ENCODE peak calls at places on chromosomes 2 and 18, in eight cellular contexts. A, Z, R, V, L, Q, H and S are unnamed samples.

GRCh38 chr2:188285049-188285448 is 6.6 kb upstream of the GULP1 start:
- DNase-seq in A (no peak), Z (no peak), R (no peak), V (no peak), L (no peak), Q (no peak), H (no peak), S (no peak)

GRCh38 chr2:10462178-10463083 is 14.3 kb upstream of the ODC1 start:
- DNase-seq in A (no peak), Z (no peak), R (no peak), V (no peak), L (no peak), Q (no peak), H (peak), S (no peak)

GRCh38 chr18:10798727-10799435 is 273.1 kb downstream of the NAPG start:
- DNase-seq in A (no peak), Z (no peak), R (peak), V (peak), L (no peak), Q (peak), H (no peak), S (no peak)

GRCh38 chr2:84395819-84396218 is 63.3 kb downstream of the SUCLG1 start:
- DNase-seq in A (no peak), Z (peak), R (peak), V (peak), L (no peak), Q (peak), H (no peak), S (no peak)

GRCh38 chr2:230714122-230714453 is 1.4 kb downstream of the CAB39 start:
- DNase-seq in A (peak), Z (peak), R (peak), V (peak), L (no peak), Q (peak), H (no peak), S (peak)

GRCh38 chr2:226274143-226274542 is 525.5 kb downstream of the IRS1 start:
- DNase-seq in A (no peak), Z (no peak), R (no peak), V (no peak), L (no peak), Q (no peak), H (peak), S (no peak)

GRCh38 chr2:149562304-149562703 is 25.3 kb downstream of the MMADHC start:
- DNase-seq in A (peak), Z (no peak), R (peak), V (peak), L (peak), Q (peak), H (no peak), S (no peak)

GRCh38 chr2:96205238-96205637 is 3.4 kb downstream of the STARD7 start:
- DNase-seq in A (no peak), Z (no peak), R (no peak), V (peak), L (no peak), Q (peak), H (no peak), S (no peak)

GRCh38 chr2:25246001-25246400 is 77.6 kb upstream of the POMC start:
- DNase-seq in A (no peak), Z (no peak), R (no peak), V (no peak), L (no peak), Q (no peak), H (no peak), S (no peak)

GRCh38 chr2:229090231-229090630 is 180.9 kb downstream of the PID1 start:
- DNase-seq in A (no peak), Z (no peak), R (no peak), V (peak), L (no peak), Q (peak), H (no peak), S (no peak)

GRCh38 chr2:172507199-172507598 is 48.7 kb upstream of the PDK1 start:
- DNase-seq in A (no peak), Z (no peak), R (no peak), V (no peak), L (no peak), Q (no peak), H (no peak), S (no peak)

GRCh38 chr2:101124684-101125366 is 26.4 kb downstream of the TBC1D8 start:
- DNase-seq in A (no peak), Z (no peak), R (peak), V (peak), L (no peak), Q (peak), H (no peak), S (no peak)

GRCh38 chr2:128722469-128722868 is 403.8 kb upstream of the HS6ST1 start:
- DNase-seq in A (no peak), Z (no peak), R (no peak), V (no peak), L (no peak), Q (no peak), H (no peak), S (no peak)

GRCh38 chr2:42074661-42075060 is 26.8 kb downstream of the PKDCC start:
- DNase-seq in A (no peak), Z (no peak), R (no peak), V (no peak), L (no peak), Q (no peak), H (no peak), S (no peak)
- TF ChIP-seq CTCF in A (no peak), Z (no peak), R (peak), V (no peak), L (peak), Q (no peak), H (no peak), S (no peak)

GRCh38 chr2:171447675-171448074 is 13.6 kb downstream of the DCAF17 start:
- DNase-seq in A (no peak), Z (no peak), R (no peak), V (no peak), L (no peak), Q (no peak), H (no peak), S (no peak)
- TF ChIP-seq CTCF in A (no peak), Z (no peak), R (no peak), V (no peak), L (peak), Q (peak), H (no peak), S (no peak)

GRCh38 chr2:171225302-171225980 is 64.7 kb upstream of the TLK1 start:
- DNase-seq in A (no peak), Z (peak), R (peak), V (peak), L (no peak), Q (peak), H (no peak), S (no peak)
- TF ChIP-seq CTCF in A (no peak), Z (peak), R (peak), V (peak), L (peak), Q (peak), H (no peak), S (no peak)

DNA sequence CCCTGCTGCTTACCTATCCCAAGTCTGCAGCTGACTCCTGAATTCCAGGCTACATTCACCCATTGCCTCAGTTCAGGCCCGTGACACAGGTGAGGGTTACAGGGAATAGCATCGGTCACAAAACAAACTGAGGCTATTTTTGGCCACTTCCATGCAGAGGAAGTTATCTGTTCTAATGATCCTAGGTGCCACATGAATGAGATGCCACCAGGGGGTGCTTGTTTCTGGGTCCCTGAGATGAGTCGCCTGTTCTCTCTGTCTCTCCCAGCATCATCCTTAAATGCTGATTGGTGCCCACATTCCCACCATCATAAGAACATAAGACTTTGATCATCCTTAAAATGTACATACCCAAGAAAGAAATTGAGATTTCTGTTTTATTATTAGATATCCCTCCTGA is 119.0 kb upstream of the CELF4 start:
- DNase-seq in A (no peak), Z (no peak), R (no peak), V (no peak), L (no peak), Q (no peak), H (no peak), S (no peak)
- TF ChIP-seq CTCF in A (no peak), Z (no peak), R (no peak), V (no peak), L (no peak), Q (no peak), H (no peak), S (no peak)

GRCh38 chr2:234357666-234358065 is 139.2 kb downstream of the ARL4C start:
- DNase-seq in A (no peak), Z (no peak), R (no peak), V (no peak), L (no peak), Q (no peak), H (no peak), S (no peak)
- TF ChIP-seq CTCF in A (no peak), Z (no peak), R (no peak), V (no peak), L (no peak), Q (no peak), H (no peak), S (no peak)

DNA sequence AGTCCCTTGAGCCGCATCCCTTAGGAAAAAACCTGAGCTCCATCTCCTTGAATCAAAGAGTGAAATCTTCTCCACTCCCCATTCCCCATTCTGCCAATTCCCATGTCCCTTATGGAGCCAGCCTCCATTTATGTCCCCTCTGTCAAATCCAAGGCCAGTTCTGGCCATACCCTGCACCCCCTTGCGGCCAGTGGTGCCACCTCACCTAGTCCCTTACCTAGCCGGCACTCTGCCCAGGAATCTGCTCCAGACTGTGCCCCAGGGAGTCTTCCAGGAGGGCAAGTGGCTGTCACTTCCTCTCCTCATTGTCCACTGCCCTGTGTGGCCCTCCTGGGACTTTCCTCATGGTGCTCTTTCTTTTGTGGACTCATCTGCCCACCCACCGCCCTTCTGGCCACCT is 195.4 kb upstream of the RMP24 start:
- DNase-seq in A (no peak), Z (no peak), R (no peak), V (no peak), L (no peak), Q (no peak), H (no peak), S (no peak)
- TF ChIP-seq CTCF in A (no peak), Z (no peak), R (no peak), V (no peak), L (peak), Q (no peak), H (no peak), S (no peak)

DNA sequence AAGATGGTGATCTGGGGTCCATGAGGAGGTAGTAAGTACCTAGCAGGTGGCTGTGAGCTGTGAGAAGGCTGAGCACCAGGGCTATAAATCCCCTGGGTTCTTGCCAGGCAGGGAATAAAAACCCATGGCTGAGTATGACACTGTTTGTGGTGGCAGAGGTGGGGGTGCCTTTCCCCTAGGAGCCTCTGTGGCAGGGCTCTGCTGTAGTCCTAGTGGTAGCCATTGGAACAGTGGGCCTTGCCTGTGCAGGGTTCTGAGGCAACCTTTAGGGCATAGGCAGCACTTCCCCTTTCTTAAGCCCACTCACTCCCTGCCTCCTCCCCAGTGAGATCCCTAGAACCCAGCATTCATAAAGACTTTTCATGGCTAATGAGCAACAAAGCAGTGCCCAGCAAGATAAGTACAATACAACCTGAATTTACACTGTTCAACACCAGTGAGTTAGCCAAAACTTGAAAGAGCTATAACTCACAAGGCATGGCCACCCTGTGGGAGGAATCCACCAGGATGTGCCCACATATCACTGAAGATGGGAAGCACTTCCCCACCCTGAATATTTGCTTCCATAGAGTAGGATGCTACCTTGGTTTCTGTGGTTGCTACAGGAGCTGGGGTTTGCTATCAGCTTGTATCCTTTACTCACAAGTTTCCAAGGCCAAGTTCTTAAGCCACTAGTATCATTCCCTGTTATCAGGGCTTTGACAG is 100.9 kb upstream of the NEUROD1 start:
- DNase-seq in A (no peak), Z (no peak), R (no peak), V (no peak), L (no peak), Q (no peak), H (no peak), S (no peak)
- TF ChIP-seq CTCF in A (no peak), Z (no peak), R (peak), V (no peak), L (no peak), Q (no peak), H (no peak), S (no peak)

DNA sequence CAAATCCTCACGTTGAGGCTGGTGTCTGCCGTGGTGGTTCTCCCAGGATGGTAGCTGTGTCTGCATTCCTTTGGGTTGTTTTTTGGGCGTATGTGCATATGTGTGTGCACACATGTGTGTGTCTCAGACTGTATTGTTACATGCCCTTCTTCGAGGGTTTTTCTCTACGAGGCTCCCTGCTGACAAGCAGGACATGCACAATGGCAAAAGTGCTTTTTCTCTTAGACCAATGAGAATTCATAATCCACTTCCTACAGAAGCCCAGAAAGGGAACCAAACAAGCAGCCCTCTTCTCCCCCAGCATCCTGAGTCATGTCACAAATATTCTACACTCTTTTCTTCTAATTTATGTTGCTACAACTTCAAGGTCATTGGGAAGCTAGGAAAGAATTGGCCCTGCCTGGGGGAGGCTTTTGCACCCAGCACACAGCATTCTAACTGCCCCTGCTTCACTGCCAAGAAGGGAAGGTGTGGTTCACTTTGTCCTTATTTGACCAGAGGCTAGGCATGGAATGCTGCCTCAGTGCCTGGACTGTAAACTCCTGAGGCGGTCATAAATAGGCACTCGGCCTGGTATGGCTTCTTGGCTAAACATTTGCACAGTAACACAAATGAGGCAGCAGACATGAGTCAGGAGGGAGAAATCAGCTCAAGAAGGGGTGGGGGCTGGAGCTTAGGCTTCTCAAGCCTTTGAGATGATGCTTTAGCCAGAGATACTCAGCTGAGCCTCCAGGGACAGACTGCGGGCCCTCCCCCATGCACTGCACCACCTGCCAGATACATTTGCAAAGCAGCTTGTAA is 92.6 kb upstream of the KLF7 start:
- DNase-seq in A (no peak), Z (peak), R (peak), V (peak), L (no peak), Q (peak), H (no peak), S (no peak)
- TF ChIP-seq CTCF in A (no peak), Z (peak), R (peak), V (peak), L (no peak), Q (peak), H (no peak), S (no peak)